ENCODE peak calls at places on chromosomes 6 and 20, in ten cellular contexts. P is HCEC 1CT; I is SW480; B is caudate nucleus; O is H54; D is nucleus accumbens; K is T1000; U is activated T-cell treated with anti-CD3 and anti-CD28 coated beads, Interleukin-2, amount 50 U/mL, for 72 hours; T is stimulated activated CD4-positive, alpha-beta T cell treated with anti-CD3 and anti-CD28 coated beads, Interleukin-4, amount 100 ng/mL, for 24 hours; R is Peyer's patch. E is an unnamed sample.
A peak's percentile ranks its signal among the peaks of the same experiment; 100 is the strongest.

GRCh38 chr20:45823949-45824835 is 2.9 kb downstream of the TNNC2 start:
- DNase-seq in T (peak; percentile 51), O (no peak), K (no peak), U (peak; percentile 67), I (no peak), D (no peak), B (no peak), P (no peak), R (peak; percentile 56), E (no peak)

GRCh38 chr6:3906191-3907019 is 57.2 kb downstream of the FAM50B start:
- DNase-seq in P (no peak), T (no peak), I (no peak), R (no peak), O (no peak), B (no peak), K (no peak), U (no peak), D (no peak), E (no peak)

GRCh38 chr6:90502866-90503407 is 83.9 kb downstream of the MAP3K7 start:
- DNase-seq in P (no peak), I (no peak), O (no peak), D (no peak), K (no peak), B (no peak), T (no peak), R (no peak), U (no peak), E (no peak)

GRCh38 chr6:85749236-85749635 is 106.5 kb upstream of the SYNCRIP start:
- DNase-seq in U (no peak), T (no peak), I (no peak), K (no peak), D (no peak), R (no peak), B (no peak), P (no peak), O (no peak), E (no peak)

GRCh38 chr6:139296927-139297326 is 5.1 kb upstream of the TXLNB start:
- DNase-seq in U (no peak), B (no peak), I (peak; percentile 5), K (no peak), O (no peak), R (no peak), P (peak; percentile 84), T (no peak), D (no peak), E (no peak)

GRCh38 chr6:166515072-166515810 is 71.2 kb downstream of the RAMACL start:
- DNase-seq in I (peak; percentile 70), R (no peak), T (peak; percentile 67), B (no peak), K (no peak), O (peak; percentile 73), U (peak; percentile 75), D (peak; percentile 18), P (peak; percentile 89), E (no peak)

GRCh38 chr20:41889125-41889870 is 271.1 kb upstream of the CHD6 start:
- DNase-seq in O (no peak), R (no peak), T (no peak), P (no peak), B (no peak), D (no peak), U (no peak), I (peak; percentile 27), K (no peak), E (no peak)

GRCh38 chr6:85186546-85187170 is 263.2 kb upstream of the NT5E start:
- DNase-seq in B (no peak), D (no peak), I (no peak), O (no peak), K (no peak), T (no peak), U (no peak), R (no peak), P (peak; percentile 43), E (no peak)

GRCh38 chr20:49368596-49368995 is 90.7 kb upstream of the ZNFX1 start:
- DNase-seq in U (no peak), O (no peak), T (no peak), D (no peak), B (no peak), I (no peak), P (no peak), R (no peak), K (no peak), E (no peak)

GRCh38 chr6:83708970-83709747 is at the start of gene SNAP91:
- DNase-seq in P (no peak), K (peak; percentile 66), U (peak; percentile 12), O (no peak), I (no peak), B (peak; percentile 56), R (no peak), D (peak; percentile 68), T (no peak), E (peak; percentile 65)

GRCh38 chr6:158219229-158219628 is 51.1 kb downstream of the GTF2H5 start:
- DNase-seq in T (no peak), B (no peak), O (peak; percentile 39), K (no peak), D (no peak), P (peak; percentile 98), R (no peak), I (no peak), U (no peak), E (no peak)

GRCh38 chr6:167094820-167095637 is 27.9 kb upstream of the CCR6 start:
- DNase-seq in U (peak; percentile 46), D (no peak), I (no peak), K (no peak), R (peak; percentile 72), P (no peak), B (no peak), O (no peak), T (no peak), E (no peak)

GRCh38 chr6:71126506-71126905 is 162.1 kb upstream of the OGFRL1 start:
- DNase-seq in I (no peak), R (no peak), U (no peak), B (no peak), K (no peak), T (no peak), D (no peak), O (no peak), P (no peak), E (no peak)

GRCh38 chr6:144349690-144350132 is 64.6 kb downstream of the UTRN start:
- DNase-seq in R (no peak), D (no peak), T (no peak), K (no peak), O (peak; percentile 15), U (no peak), P (peak; percentile 33), I (peak; percentile 31), B (no peak), E (no peak)

GRCh38 chr6:153965996-153966395 is 73.0 kb upstream of the OPRM1 start:
- DNase-seq in K (no peak), U (no peak), B (no peak), O (no peak), R (no peak), T (no peak), I (peak; percentile 12), P (no peak), D (no peak), E (no peak)

GRCh38 chr6:139903411-139904157 is 529.1 kb upstream of the CITED2 start:
- DNase-seq in K (no peak), P (no peak), R (peak; percentile 21), T (no peak), U (no peak), B (no peak), D (no peak), O (no peak), I (no peak), E (no peak)

GRCh38 chr6:167683028-167683862 is 143.5 kb upstream of the AFDN start:
- DNase-seq in T (no peak), U (no peak), B (peak; percentile 52), K (no peak), O (peak; percentile 45), D (peak; percentile 89), P (no peak), I (peak; percentile 97), R (no peak), E (peak; percentile 57)

GRCh38 chr6:28209753-28210535 is 15.1 kb upstream of the ZSCAN9 start:
- DNase-seq in I (no peak), R (no peak), K (no peak), O (no peak), U (no peak), B (no peak), T (no peak), P (no peak), D (no peak), E (no peak)

GRCh38 chr6:108655840-108656650 is 95.3 kb downstream of the FOXO3 start:
- DNase-seq in B (no peak), U (no peak), P (peak; percentile 70), K (no peak), I (no peak), O (no peak), T (no peak), D (peak; percentile 9), R (no peak), E (no peak)

GRCh38 chr6:136592930-136593673 is 42.9 kb upstream of the MAP7 start:
- DNase-seq in O (no peak), D (no peak), K (no peak), P (peak; percentile 77), R (no peak), U (no peak), I (no peak), T (no peak), B (no peak), E (no peak)

GRCh38 chr6:97765480-97765879 is 482.5 kb upstream of the MMS22L start:
- DNase-seq in P (no peak), K (no peak), T (no peak), O (no peak), D (no peak), U (no peak), R (no peak), I (no peak), B (no peak), E (no peak)

GRCh38 chr6:100267721-100268123 is 197.0 kb downstream of the SIM1 start:
- DNase-seq in U (no peak), B (no peak), P (no peak), R (no peak), I (peak; percentile 3), D (no peak), T (no peak), O (no peak), K (no peak), E (no peak)

GRCh38 chr20:17568972-17569471 is 853 bp upstream of the DSTN start:
- DNase-seq in T (peak; percentile 11), P (peak; percentile 99), U (peak; percentile 7), I (peak; percentile 99), K (peak; percentile 85), B (peak; percentile 21), D (no peak), R (peak; percentile 31), O (peak; percentile 71), E (peak; percentile 90)

GRCh38 chr20:36441027-36441414 is 100.3 kb upstream of the MYL9 start:
- DNase-seq in T (no peak), U (no peak), D (no peak), I (no peak), P (no peak), K (no peak), R (no peak), B (no peak), O (no peak), E (no peak)